ENCODE peak calls at places on chromosomes 2 and 18, in seven cellular contexts. One of them, this sample, is unnamed.

GRCh38 chr2:56985609-56986008 is 801.8 kb downstream of the CCDC85A start:
- DNase-seq in psoas muscle: no peak
- DNase-seq in GM12891: no peak
- DNase-seq in fibroblast of the aortic adventitia: no peak
- DNase-seq in M059J: peak; percentile 1
- DNase-seq in stimulated activated CD4-positive, alpha-beta T cell treated with anti-CD3 and anti-CD28 coated beads, Interleukin-4, amount 100 ng/mL, for 4 hours: no peak
- DNase-seq in EL: no peak
- DNase-seq in this sample: no peak

GRCh38 chr2:11582526-11583202 is 48.8 kb downstream of the GREB1 start:
- DNase-seq in GM12891: peak; percentile 61
- DNase-seq in psoas muscle: peak; percentile 78
- DNase-seq in EL: peak; percentile 67
- DNase-seq in stimulated activated CD4-positive, alpha-beta T cell treated with anti-CD3 and anti-CD28 coated beads, Interleukin-4, amount 100 ng/mL, for 4 hours: peak; percentile 62
- DNase-seq in fibroblast of the aortic adventitia: peak; percentile 14
- DNase-seq in M059J: peak; percentile 50
- DNase-seq in this sample: peak; percentile 67

GRCh38 chr18:10340821-10341220 is 113.6 kb upstream of the APCDD1 start:
- DNase-seq in EL: no peak
- DNase-seq in psoas muscle: no peak
- DNase-seq in M059J: no peak
- DNase-seq in GM12891: no peak
- DNase-seq in stimulated activated CD4-positive, alpha-beta T cell treated with anti-CD3 and anti-CD28 coated beads, Interleukin-4, amount 100 ng/mL, for 4 hours: no peak
- DNase-seq in fibroblast of the aortic adventitia: no peak
- DNase-seq in this sample: no peak

GRCh38 chr18:79899609-79900435 is 51.6 kb downstream of the SLC66A2 start:
- DNase-seq in psoas muscle: no peak
- DNase-seq in GM12891: no peak
- DNase-seq in fibroblast of the aortic adventitia: no peak
- DNase-seq in EL: no peak
- DNase-seq in stimulated activated CD4-positive, alpha-beta T cell treated with anti-CD3 and anti-CD28 coated beads, Interleukin-4, amount 100 ng/mL, for 4 hours: no peak
- DNase-seq in M059J: no peak
- DNase-seq in this sample: no peak

GRCh38 chr2:146634256-146635068 is 1210.4 kb upstream of the ACVR2A start:
- DNase-seq in GM12891: no peak
- DNase-seq in M059J: peak; percentile 84
- DNase-seq in stimulated activated CD4-positive, alpha-beta T cell treated with anti-CD3 and anti-CD28 coated beads, Interleukin-4, amount 100 ng/mL, for 4 hours: no peak
- DNase-seq in psoas muscle: no peak
- DNase-seq in EL: peak; percentile 81
- DNase-seq in fibroblast of the aortic adventitia: peak; percentile 41
- DNase-seq in this sample: no peak

GRCh38 chr2:144452169-144453038 is 67.5 kb downstream of the ZEB2 start:
- DNase-seq in GM12891: no peak
- DNase-seq in M059J: peak; percentile 34
- DNase-seq in stimulated activated CD4-positive, alpha-beta T cell treated with anti-CD3 and anti-CD28 coated beads, Interleukin-4, amount 100 ng/mL, for 4 hours: no peak
- DNase-seq in fibroblast of the aortic adventitia: peak; percentile 65
- DNase-seq in psoas muscle: no peak
- DNase-seq in EL: peak; percentile 60
- DNase-seq in this sample: no peak

GRCh38 chr2:164954954-164955701 is at the start of gene SLC38A11:
- DNase-seq in EL: peak; percentile 57
- DNase-seq in stimulated activated CD4-positive, alpha-beta T cell treated with anti-CD3 and anti-CD28 coated beads, Interleukin-4, amount 100 ng/mL, for 4 hours: no peak
- DNase-seq in fibroblast of the aortic adventitia: peak; percentile 9
- DNase-seq in M059J: peak; percentile 20
- DNase-seq in GM12891: no peak
- DNase-seq in psoas muscle: peak; percentile 26
- DNase-seq in this sample: no peak

GRCh38 chr2:13212115-13212514 is 495.4 kb downstream of the TRIB2 start:
- DNase-seq in EL: no peak
- DNase-seq in fibroblast of the aortic adventitia: no peak
- DNase-seq in GM12891: no peak
- DNase-seq in M059J: no peak
- DNase-seq in stimulated activated CD4-positive, alpha-beta T cell treated with anti-CD3 and anti-CD28 coated beads, Interleukin-4, amount 100 ng/mL, for 4 hours: no peak
- DNase-seq in psoas muscle: no peak
- DNase-seq in this sample: no peak

GRCh38 chr2:112183327-112184025 is 45.3 kb downstream of the FBLN7 start:
- DNase-seq in EL: no peak
- DNase-seq in M059J: peak; percentile 21
- DNase-seq in GM12891: no peak
- DNase-seq in stimulated activated CD4-positive, alpha-beta T cell treated with anti-CD3 and anti-CD28 coated beads, Interleukin-4, amount 100 ng/mL, for 4 hours: no peak
- DNase-seq in fibroblast of the aortic adventitia: no peak
- DNase-seq in psoas muscle: no peak
- DNase-seq in this sample: no peak

GRCh38 chr2:150472122-150472899 is 15.2 kb downstream of the RND3 start:
- DNase-seq in EL: peak; percentile 94
- DNase-seq in psoas muscle: peak; percentile 58
- DNase-seq in M059J: peak; percentile 87
- DNase-seq in stimulated activated CD4-positive, alpha-beta T cell treated with anti-CD3 and anti-CD28 coated beads, Interleukin-4, amount 100 ng/mL, for 4 hours: no peak
- DNase-seq in GM12891: no peak
- DNase-seq in fibroblast of the aortic adventitia: peak; percentile 70
- DNase-seq in this sample: no peak

This sample was measured in GM13977.